ENCODE peak calls at places on chromosomes 12 and 14, in four cellular contexts. O is SK-N-SH, B is H1, S is K562. J is an unnamed sample.

GRCh38 chr12:121996050-121996944 is 25.4 kb upstream of the BCL7A start:
- DNase-seq in S (no peak), B (no peak), O (no peak), J (no peak)

GRCh38 chr12:116971222-116971621 is 60.5 kb downstream of the FBXW8 start:
- DNase-seq in S (no peak), B (no peak), O (no peak), J (no peak)

GRCh38 chr12:3490848-3491382 is at the start of gene PRMT8:
- DNase-seq in O (peak), S (no peak), B (peak), J (peak)

GRCh38 chr12:94832780-94833760 is 170.4 kb downstream of the NDUFA12 start:
- DNase-seq in O (no peak), B (peak), S (no peak), J (peak)

GRCh38 chr12:88451254-88451653 is 129.0 kb downstream of the KITLG start:
- DNase-seq in B (no peak), O (no peak), S (no peak), J (no peak)

GRCh38 chr12:124388679-124389536 is 94.0 kb downstream of the RFLNA start:
- DNase-seq in O (peak), B (peak), S (no peak), J (peak)

GRCh38 chr14:56271988-56272387 is 153.8 kb downstream of the PELI2 start:
- DNase-seq in B (no peak), O (no peak), S (no peak), J (no peak)

GRCh38 chr12:124277394-124278222 is 17.3 kb upstream of the RFLNA start:
- DNase-seq in B (no peak), O (peak), S (no peak), J (no peak)

GRCh38 chr14:101001311-101002069 is 98.0 kb upstream of the RTL1 start:
- DNase-seq in S (no peak), B (no peak), O (no peak), J (no peak)

GRCh38 chr12:124752437-124753229 is 111.0 kb downstream of the SCARB1 start:
- DNase-seq in O (no peak), B (no peak), S (no peak), J (no peak)

GRCh38 chr14:52142504-52142903 is 73.6 kb upstream of the NID2 start:
- DNase-seq in O (no peak), B (no peak), S (no peak), J (no peak)

GRCh38 chr14:75991753-75992152 is 6.2 kb downstream of the IFT43 start:
- DNase-seq in O (no peak), B (no peak), S (no peak), J (no peak)

GRCh38 chr12:75711276-75711675 is 199.9 kb upstream of the KRR1 start:
- DNase-seq in O (no peak), S (no peak), B (no peak), J (no peak)

GRCh38 chr14:102799684-102800562 is 22.7 kb downstream of the TRAF3 start:
- DNase-seq in B (no peak), O (no peak), S (no peak), J (no peak)

GRCh38 chr12:50057000-50057841 is at the start of gene ASIC1:
- DNase-seq in S (peak), O (peak), B (peak), J (peak)

GRCh38 chr12:132955094-132955932 is 793 bp downstream of the ZNF605 start:
- DNase-seq in S (no peak), O (no peak), B (peak), J (no peak)

GRCh38 chr14:102544034-102544744 is 34.6 kb upstream of the ANKRD9 start:
- DNase-seq in B (peak), S (no peak), O (peak), J (peak)

GRCh38 chr12:623865-624372 is 39.3 kb downstream of the NINJ2 start:
- DNase-seq in B (no peak), S (no peak), O (no peak), J (no peak)

GRCh38 chr12:452667-453210 is 7.0 kb upstream of the B4GALNT3 start:
- DNase-seq in O (no peak), S (peak), B (peak), J (peak)

GRCh38 chr12:113424915-113425823 is 3.0 kb downstream of the SDSL start:
- DNase-seq in S (peak), B (peak), O (peak), J (peak)

GRCh38 chr12:115070313-115070712 is 386.3 kb upstream of the TBX3 start:
- DNase-seq in O (no peak), S (no peak), B (no peak), J (no peak)

GRCh38 chr12:95445884-95446482 is 28.0 kb upstream of the METAP2 start:
- DNase-seq in B (no peak), O (no peak), S (no peak), J (no peak)

GRCh38 chr12:62296001-62296400 is 35.8 kb downstream of the USP15 start:
- DNase-seq in B (no peak), S (no peak), O (no peak), J (no peak)

GRCh38 chr12:3122841-3123678 is 45.9 kb downstream of the TSPAN9 start:
- DNase-seq in B (no peak), S (no peak), O (peak), J (peak)

GRCh38 chr12:52007158-52007921 is 594 bp downstream of the TAMALIN start:
- DNase-seq in S (no peak), B (no peak), O (no peak), J (peak)

GRCh38 chr14:30655124-30655523 is 33.0 kb downstream of the SCFD1 start:
- DNase-seq in B (no peak), S (no peak), O (no peak), J (no peak)

GRCh38 chr12:108832208-108832607 is 25.2 kb downstream of the SSH1 start:
- DNase-seq in S (no peak), O (no peak), B (no peak), J (no peak)

GRCh38 chr14:63777024-63777423 is 49.2 kb upstream of the SGPP1 start:
- DNase-seq in S (no peak), B (no peak), O (no peak), J (no peak)

GRCh38 chr14:72830356-72830755 is 63.5 kb downstream of the DPF3 start:
- DNase-seq in S (no peak), O (no peak), B (no peak), J (no peak)

GRCh38 chr14:24664366-24664765 is 30.4 kb upstream of the GZMB start:
- DNase-seq in S (no peak), B (no peak), O (no peak), J (no peak)

GRCh38 chr12:3018284-3019004 is 58.7 kb upstream of the TSPAN9 start:
- DNase-seq in S (no peak), O (no peak), B (no peak), J (no peak)

GRCh38 chr14:83006071-83006670 is 1472.5 kb upstream of the SEL1L start:
- DNase-seq in B (no peak), O (no peak), S (no peak), J (no peak)

GRCh38 chr12:111056618-111057521 is 136.5 kb upstream of the MYL2 start:
- DNase-seq in S (peak), B (no peak), O (peak), J (no peak)
- TF ChIP-seq TEAD4 in S (no peak), B (no peak), O (no peak), J (no peak)

DNA sequence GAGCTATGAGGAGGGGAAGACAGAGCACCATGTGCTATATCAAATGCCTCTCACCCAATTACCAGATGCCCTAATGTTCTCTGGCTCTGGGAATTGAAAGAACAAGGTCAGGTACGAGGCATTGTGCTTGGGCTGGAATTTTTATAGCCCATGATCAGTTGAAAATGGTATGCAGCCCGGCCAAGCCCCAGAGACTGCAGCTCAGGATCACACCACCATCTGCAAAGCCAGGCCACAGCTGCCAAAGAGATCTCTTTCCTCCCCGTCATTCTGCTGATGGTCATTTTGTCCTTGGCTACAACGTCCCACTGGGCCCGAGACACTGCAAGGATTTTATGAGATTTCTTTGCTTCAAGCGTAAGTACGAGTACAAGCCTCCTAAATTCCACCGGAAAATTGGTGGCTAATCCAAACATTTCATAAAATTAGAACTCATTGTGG is 15.2 kb downstream of the NUAK1 start:
- DNase-seq in S (no peak), B (no peak), O (no peak), J (no peak)
- TF ChIP-seq TEAD4 in S (no peak), B (no peak), O (no peak), J (no peak)

GRCh38 chr12:26524862-26525465 is 308.0 kb downstream of the ITPR2 start:
- DNase-seq in B (peak), S (peak), O (no peak), J (peak)
- TF ChIP-seq TEAD4 in B (no peak), S (no peak), O (no peak), J (no peak)

DNA sequence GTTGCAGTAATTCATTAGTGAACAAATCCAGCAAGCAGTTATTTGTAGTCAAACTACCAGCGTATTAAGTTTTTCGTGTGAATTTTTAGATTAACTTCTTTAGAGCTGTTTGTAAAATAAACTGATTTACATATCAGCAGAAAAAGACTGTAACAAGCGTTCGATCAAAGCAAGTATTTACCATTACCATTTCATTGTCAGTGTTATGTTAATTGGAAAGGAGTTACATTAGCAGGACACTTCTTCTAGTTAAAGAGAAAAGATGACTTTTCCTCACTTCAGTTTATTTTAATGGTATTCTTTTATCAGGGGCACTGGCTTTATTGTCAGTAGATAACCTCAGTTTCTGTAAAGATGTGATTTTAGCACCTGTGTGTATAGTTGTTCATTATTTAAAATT is 151.1 kb upstream of the AEBP2 start:
- DNase-seq in O (no peak), S (no peak), B (no peak), J (no peak)
- TF ChIP-seq TEAD4 in O (no peak), S (no peak), B (no peak), J (no peak)

DNA sequence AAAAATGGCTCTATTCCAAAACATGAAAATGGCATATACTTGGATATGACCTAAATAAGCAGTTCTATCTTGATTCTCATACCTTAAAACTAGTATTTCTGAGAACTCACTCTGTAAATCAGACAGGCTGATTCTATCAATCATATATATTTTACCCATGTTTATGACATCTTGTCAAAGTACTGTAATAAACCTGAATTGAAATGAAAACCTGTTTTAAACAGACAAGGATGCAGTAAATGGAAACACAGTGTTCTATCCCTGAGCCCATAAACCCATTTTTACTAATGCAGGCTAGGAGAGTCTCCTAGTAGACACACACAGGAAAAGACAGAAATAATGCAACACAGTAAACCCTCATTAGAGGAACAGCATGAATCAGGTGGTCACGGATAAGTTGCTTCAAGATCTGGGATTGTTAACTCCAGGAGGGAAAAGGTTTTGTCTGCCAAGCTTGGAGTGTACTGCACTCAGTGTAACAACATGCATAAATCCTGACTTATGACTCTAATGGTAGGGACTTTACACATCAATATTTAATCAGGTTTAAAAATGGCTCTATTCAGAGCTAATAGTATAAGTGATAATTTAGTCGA is 93.6 kb upstream of the CPNE8 start:
- DNase-seq in B (no peak), O (peak), S (no peak), J (no peak)
- TF ChIP-seq TEAD4 in B (no peak), O (no peak), S (no peak), J (no peak)

GRCh38 chr12:53049582-53050318 is at the start of gene TNS2:
- DNase-seq in O (peak), S (peak), B (peak), J (peak)
- TF ChIP-seq TEAD4 in O (no peak), S (no peak), B (no peak), J (no peak)

GRCh38 chr14:71384007-71384605 is 476.8 kb downstream of the PCNX1 start:
- DNase-seq in B (no peak), S (no peak), O (no peak), J (no peak)

GRCh38 chr14:71388862-71389261 is 481.6 kb downstream of the PCNX1 start:
- DNase-seq in B (no peak), O (no peak), S (no peak), J (no peak)

GRCh38 chr14:71383510-71383909 is 476.3 kb downstream of the PCNX1 start:
- DNase-seq in B (no peak), S (no peak), O (no peak), J (no peak)

GRCh38 chr14:71388336-71388735 is 481.1 kb downstream of the PCNX1 start:
- DNase-seq in O (no peak), S (no peak), B (no peak), J (no peak)

DNA sequence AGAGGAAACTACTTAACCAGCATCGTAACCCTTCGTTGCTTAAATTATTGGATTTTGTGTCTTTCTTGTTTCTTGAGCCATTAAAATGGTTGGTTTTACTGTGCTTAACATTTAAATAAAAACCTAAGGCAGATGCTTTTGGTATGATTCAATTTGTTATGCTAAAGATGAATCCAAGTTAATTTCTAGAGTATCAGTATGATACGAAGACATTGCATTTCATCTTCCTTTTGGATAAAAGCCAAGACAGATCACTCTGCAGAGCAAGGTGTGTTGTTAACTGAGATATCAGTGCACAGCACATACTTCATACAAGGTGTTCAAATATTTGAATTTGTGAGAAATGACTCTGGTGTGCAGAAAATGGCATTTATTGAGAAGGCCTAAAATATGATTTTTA is 480.5 kb downstream of the PCNX1 start:
- DNase-seq in O (no peak), S (no peak), B (no peak), J (no peak)
- TF ChIP-seq TEAD4 in O (no peak), S (no peak), B (no peak), J (no peak)

GRCh38 chr14:94656043-94656442 is 43.9 kb downstream of the SERPINA3 start:
- DNase-seq in B (no peak), O (no peak), S (no peak), J (no peak)
- TF ChIP-seq TEAD4 in B (no peak), O (no peak), S (no peak), J (no peak)

DNA sequence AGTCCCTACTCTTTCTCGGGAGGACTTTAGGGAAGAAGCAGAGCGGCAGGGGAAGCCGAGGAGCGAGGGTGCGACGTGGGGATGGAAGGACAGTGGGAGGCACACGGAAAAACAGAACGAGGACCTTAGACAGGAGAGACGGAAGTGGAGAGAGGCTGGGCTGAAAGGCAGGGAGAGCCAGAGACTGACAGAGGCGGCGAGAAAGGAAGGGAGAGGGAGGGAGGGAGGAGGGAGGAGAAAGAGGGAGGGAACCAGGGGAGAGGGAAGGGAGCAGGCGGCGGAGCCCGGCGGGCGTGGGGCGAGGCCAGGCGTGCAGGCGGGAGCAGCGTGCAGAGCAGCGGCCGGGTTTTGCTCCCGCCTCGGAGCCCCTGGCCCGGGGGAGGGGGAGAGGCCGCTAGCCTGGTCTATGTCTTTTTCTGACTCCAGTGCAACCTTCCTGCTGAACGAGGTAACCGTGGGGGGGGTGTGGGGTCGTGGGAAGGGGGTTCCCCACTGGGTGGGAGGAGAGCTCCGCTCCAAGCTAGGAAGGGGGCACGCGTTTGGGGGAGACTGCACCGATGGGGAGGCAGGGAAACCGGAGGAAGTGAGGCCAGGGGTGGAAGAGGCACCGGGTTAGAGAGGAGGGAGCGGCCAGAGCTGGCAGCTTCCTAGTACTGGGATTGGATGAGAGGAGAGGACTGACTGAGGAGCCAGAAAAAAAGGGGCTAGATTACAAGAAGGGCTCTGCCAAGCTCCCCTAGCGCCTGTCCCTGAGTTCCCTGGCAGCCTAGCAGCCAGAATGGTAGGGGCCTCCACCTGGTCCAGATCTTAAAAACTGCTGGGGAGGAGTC is 2.8 kb upstream of the CACNB3 start:
- DNase-seq in O (peak), S (peak), B (peak), J (peak)
- TF ChIP-seq TEAD4 in O (no peak), S (no peak), B (no peak), J (no peak)

GRCh38 chr14:74935340-74935640 is 12.2 kb upstream of the RPS6KL1 start:
- DNase-seq in B (no peak), S (no peak), O (no peak), J (no peak)

GRCh38 chr14:74933925-74934435 is 10.9 kb upstream of the RPS6KL1 start:
- DNase-seq in O (no peak), B (no peak), S (no peak), J (no peak)

GRCh38 chr14:74929242-74929641 is 6.2 kb upstream of the RPS6KL1 start:
- DNase-seq in O (no peak), B (no peak), S (no peak), J (no peak)

GRCh38 chr14:74934476-74935339 is 11.6 kb upstream of the RPS6KL1 start:
- DNase-seq in O (no peak), S (no peak), B (no peak), J (no peak)

DNA sequence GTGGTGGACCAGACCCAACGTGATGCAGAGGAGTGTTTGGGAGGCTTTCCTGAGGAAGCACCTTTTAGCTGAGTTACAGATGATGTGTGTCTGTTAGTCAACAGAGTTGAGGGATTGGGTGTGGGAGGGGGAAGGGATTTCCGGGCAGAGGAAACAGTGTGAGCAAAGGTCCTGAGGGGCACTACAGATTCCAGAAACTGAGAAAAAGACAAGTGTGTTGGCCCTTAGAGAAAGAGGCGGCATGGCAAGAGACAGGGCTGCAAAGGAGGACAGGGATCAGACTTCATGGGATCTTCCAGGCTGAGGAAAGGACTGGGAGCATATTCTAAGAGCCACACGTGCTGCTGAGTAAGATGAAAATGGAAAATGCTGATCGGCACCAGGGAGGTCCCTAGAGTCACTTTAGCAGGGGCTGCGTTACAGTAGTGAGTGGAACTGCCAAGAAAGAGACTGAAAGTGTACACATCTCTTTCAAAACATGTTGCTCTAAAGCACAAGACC is 9.4 kb upstream of the RPS6KL1 start:
- DNase-seq in O (no peak), B (no peak), S (no peak), J (no peak)
- TF ChIP-seq TEAD4 in O (no peak), B (no peak), S (no peak), J (no peak)